ENCODE peak calls at places on chromosomes 2 and 18, in five cellular contexts. E is HCT116; X is CD8-positive, alpha-beta T cell; D is heart left ventricle; T is left lung. V is an unnamed sample.
A peak's percentile ranks its signal among the peaks of the same experiment; 100 is the strongest.

GRCh38 chr2:157413342-157414035 is 30.4 kb downstream of the CYTIP start:
- ATAC-seq in E (no peak), X (peak; percentile 76), D (no peak), T (peak; percentile 44), V (peak; percentile 34)

GRCh38 chr2:217703102-217703501 is 299.7 kb downstream of the TNS1 start:
- ATAC-seq in E (no peak), X (no peak), D (no peak), T (no peak), V (no peak)

GRCh38 chr2:147297820-147298219 is 547.0 kb upstream of the ACVR2A start:
- ATAC-seq in E (no peak), X (no peak), D (no peak), T (no peak), V (no peak)

GRCh38 chr18:48933578-48934399 is 17.0 kb downstream of the SMAD7 start:
- ATAC-seq in E (no peak), X (no peak), D (no peak), T (peak; percentile 7), V (no peak)

GRCh38 chr2:16617282-16618266 is 48.1 kb downstream of the CYRIA start:
- ATAC-seq in E (peak; percentile 61), X (no peak), D (peak; percentile 23), T (peak; percentile 63), V (no peak)

GRCh38 chr2:120958623-120959366 is 223.1 kb downstream of the GLI2 start:
- ATAC-seq in E (peak; percentile 86), X (no peak), D (no peak), T (no peak), V (no peak)

GRCh38 chr18:7941533-7941932 is 374.4 kb downstream of the PTPRM start:
- ATAC-seq in E (no peak), X (no peak), D (peak; percentile 66), T (peak; percentile 47), V (no peak)

GRCh38 chr2:44572196-44572900 is 210.6 kb downstream of the CAMKMT start:
- ATAC-seq in E (no peak), X (no peak), D (peak; percentile 49), T (no peak), V (no peak)

GRCh38 chr18:70672581-70672980 is 383.7 kb downstream of the SOCS6 start:
- ATAC-seq in E (no peak), X (peak; percentile 83), D (no peak), T (no peak), V (no peak)

GRCh38 chr2:161138429-161138828 is 21.8 kb upstream of the TANK start:
- ATAC-seq in E (no peak), X (peak; percentile 50), D (no peak), T (peak; percentile 19), V (no peak)

GRCh38 chr18:57353940-57354461 is 1.6 kb downstream of the ST8SIA3 start:
- ATAC-seq in E (no peak), X (no peak), D (peak; percentile 86), T (peak; percentile 86), V (no peak)

GRCh38 chr2:67612576-67612981 is 215.4 kb downstream of the ETAA1 start:
- ATAC-seq in E (no peak), X (no peak), D (no peak), T (peak; percentile 60), V (peak; percentile 39)

GRCh38 chr2:105487142-105488069 is 88.6 kb upstream of the FHL2 start:
- ATAC-seq in E (no peak), X (no peak), D (peak; percentile 71), T (no peak), V (peak; percentile 39)

GRCh38 chr2:231524477-231525247 is 5.6 kb downstream of the NMUR1 start:
- ATAC-seq in E (no peak), X (no peak), D (peak; percentile 78), T (no peak), V (no peak)

GRCh38 chr2:119195887-119196286 is 27.7 kb upstream of the STEAP3 start:
- ATAC-seq in E (no peak), X (no peak), D (no peak), T (no peak), V (no peak)

GRCh38 chr2:48114256-48114655 is 208.0 kb upstream of the FBXO11 start:
- ATAC-seq in E (no peak), X (peak; percentile 67), D (no peak), T (no peak), V (no peak)

GRCh38 chr2:210561482-210561881 is 5.1 kb downstream of the CPS1 start:
- ATAC-seq in E (no peak), X (no peak), D (no peak), T (no peak), V (no peak)

GRCh38 chr2:642431-642815 is 34.8 kb downstream of the TMEM18 start:
- ATAC-seq in E (no peak), X (no peak), D (no peak), T (no peak), V (no peak)

GRCh38 chr2:164757934-164758695 is 83.5 kb downstream of the COBLL1 start:
- ATAC-seq in E (no peak), X (no peak), D (peak; percentile 58), T (peak; percentile 76), V (no peak)

GRCh38 chr2:25714740-25715139 is 41.4 kb upstream of the DTNB start:
- ATAC-seq in E (peak; percentile 70), X (no peak), D (no peak), T (no peak), V (no peak)

GRCh38 chr2:237626813-237627451 is 455 bp upstream of the LRRFIP1 start:
- ATAC-seq in E (no peak), X (peak; percentile 45), D (peak; percentile 21), T (peak; percentile 44), V (peak; percentile 29)

GRCh38 chr2:111710085-111710484 is 173.9 kb downstream of the ANAPC1 start:
- ATAC-seq in E (no peak), X (no peak), D (no peak), T (no peak), V (peak; percentile 34)

GRCh38 chr2:235045336-235045972 is 93.6 kb downstream of the SH3BP4 start:
- ATAC-seq in E (no peak), X (no peak), D (no peak), T (no peak), V (no peak)

GRCh38 chr18:79047556-79048244 is 21.5 kb upstream of the ATP9B start:
- ATAC-seq in E (no peak), X (no peak), D (no peak), T (no peak), V (no peak)

GRCh38 chr18:72223733-72224132 is 320.4 kb downstream of the CBLN2 start:
- ATAC-seq in E (no peak), X (no peak), D (no peak), T (no peak), V (no peak)

GRCh38 chr2:128412181-128412871 is 93.7 kb upstream of the HS6ST1 start:
- ATAC-seq in E (no peak), X (no peak), D (no peak), T (no peak), V (no peak)

GRCh38 chr2:177344316-177344715 is 48.3 kb upstream of the AGPS start:
- ATAC-seq in E (peak; percentile 81), X (no peak), D (no peak), T (no peak), V (no peak)
- TF ChIP-seq CTCF in E (no peak), X (no peak), D (no peak), T (no peak), V (no peak)

GRCh38 chr18:46265190-46266156 is 161.3 kb downstream of the HAUS1 start:
- ATAC-seq in E (no peak), X (no peak), D (no peak), T (no peak), V (no peak)
- H3K4me1 ChIP-seq in E (no peaks in the 10 kb centered on the region), X (no peaks in the 10 kb centered on the region), D (no peaks in the 10 kb centered on the region), T (no peaks in the 10 kb centered on the region), V (peaks cover 5% of the 10 kb centered on the region)

DNA sequence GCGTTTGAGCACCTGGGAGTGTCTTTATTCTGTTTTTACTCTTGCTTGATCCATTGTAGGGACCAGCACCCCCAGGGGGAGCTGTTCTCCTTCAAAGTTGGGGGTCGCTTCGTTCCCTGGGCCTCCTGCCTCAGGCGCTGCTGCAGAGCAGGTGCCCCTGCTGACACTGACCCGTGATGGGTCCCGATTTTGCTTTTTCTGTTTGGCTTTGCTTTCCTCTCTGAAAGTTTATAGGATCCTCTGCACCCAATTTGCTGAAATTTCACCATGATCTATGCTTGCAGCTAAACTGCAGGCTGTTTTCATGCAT is 22.9 kb upstream of the FAHD2A start:
- ATAC-seq in E (peak; percentile 37), X (no peak), D (no peak), T (no peak), V (no peak)
- TF ChIP-seq CTCF in E (no peak), X (no peak), D (no peak), T (no peak), V (no peak)

DNA sequence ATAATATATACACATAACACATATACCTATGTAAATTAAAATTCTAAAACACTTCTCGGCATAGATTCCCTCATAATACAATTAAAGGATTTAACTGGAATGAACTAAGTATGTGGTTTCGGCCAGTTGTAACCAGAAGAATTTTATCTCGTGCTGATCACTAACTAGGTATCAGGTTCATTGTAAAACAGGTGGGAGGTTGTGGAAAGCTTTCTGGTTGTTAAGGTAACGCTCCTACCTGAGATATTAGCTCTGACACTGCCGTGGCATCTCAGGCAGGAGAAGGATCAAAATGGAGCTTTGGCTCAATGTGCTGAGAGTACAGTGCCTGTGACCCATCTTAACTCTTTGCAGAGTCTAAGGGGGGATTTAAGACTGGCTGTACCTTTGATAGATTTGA is 42.5 kb downstream of the SLC9A2 start:
- ATAC-seq in E (no peak), X (no peak), D (no peak), T (no peak), V (no peak)
- H3K4me1 ChIP-seq in E (peaks cover 4% of the 10 kb centered on the region), X (no peaks in the 10 kb centered on the region), D (no peaks in the 10 kb centered on the region), T (no peaks in the 10 kb centered on the region), V (no peaks in the 10 kb centered on the region)

V was measured in gastroesophageal sphincter.